ENCODE peak calls at places on chromosomes 11 and 22, in seven cellular contexts. Y, G, K, S, Q, A and C are unnamed samples.

GRCh38 chr11:34492806-34493414 is 20.7 kb downstream of the ELF5 start:
- DNase-seq in Y (peak; percentile 51), G (peak; percentile 59), K (peak; percentile 48), S (peak; percentile 60), Q (peak; percentile 44), A (peak; percentile 65), C (peak; percentile 64)

GRCh38 chr22:26709617-26710390 is 52.4 kb downstream of the MIAT start:
- DNase-seq in Y (peak; percentile 76), G (peak; percentile 66), K (peak; percentile 62), S (no peak), Q (no peak), A (no peak), C (no peak)

GRCh38 chr11:88193278-88193677 is 18.0 kb upstream of the RAB38 start:
- DNase-seq in Y (no peak), G (no peak), K (no peak), S (no peak), Q (no peak), A (no peak), C (no peak)

GRCh38 chr22:17087176-17088131 is 2.7 kb downstream of the IL17RA start:
- DNase-seq in Y (peak; percentile 91), G (peak; percentile 34), K (no peak), S (no peak), Q (no peak), A (no peak), C (no peak)

GRCh38 chr11:17762309-17762974 is 27.9 kb downstream of the KCNC1 start:
- DNase-seq in Y (no peak), G (no peak), K (peak; percentile 66), S (no peak), Q (no peak), A (no peak), C (no peak)

GRCh38 chr22:19622061-19622441 is 92.3 kb upstream of the SEPTIN5 start:
- DNase-seq in Y (no peak), G (no peak), K (no peak), S (no peak), Q (no peak), A (no peak), C (no peak)

GRCh38 chr22:39205344-39206021 is 39.3 kb downstream of the PDGFB start:
- DNase-seq in Y (peak; percentile 78), G (peak; percentile 81), K (peak; percentile 53), S (no peak), Q (peak; percentile 33), A (no peak), C (peak; percentile 53)

GRCh38 chr11:119175493-119176077 is 7.1 kb downstream of the NLRX1 start:
- DNase-seq in Y (peak; percentile 58), G (peak; percentile 50), K (no peak), S (no peak), Q (no peak), A (no peak), C (peak; percentile 33)

GRCh38 chr22:25024895-25025294 is 72.4 kb downstream of the KIAA1671 start:
- DNase-seq in Y (no peak), G (no peak), K (no peak), S (no peak), Q (no peak), A (no peak), C (no peak)

GRCh38 chr11:58577441-58578135 is 1.3 kb upstream of the ZFP91 start:
- DNase-seq in Y (peak; percentile 97), G (peak; percentile 99), K (peak; percentile 52), S (no peak), Q (no peak), A (peak; percentile 74), C (no peak)

GRCh38 chr11:2315395-2316168 is 13.8 kb downstream of the TSPAN32 start:
- DNase-seq in Y (no peak), G (no peak), K (no peak), S (no peak), Q (no peak), A (no peak), C (no peak)

GRCh38 chr22:27267145-27267544 is 534.4 kb downstream of the MN1 start:
- DNase-seq in Y (no peak), G (no peak), K (no peak), S (no peak), Q (no peak), A (no peak), C (no peak)

GRCh38 chr11:284081-285020 is 4.6 kb upstream of the PGGHG start:
- DNase-seq in Y (no peak), G (no peak), K (no peak), S (no peak), Q (peak; percentile 34), A (peak; percentile 45), C (no peak)

GRCh38 chr11:120719348-120719747 is 207.8 kb downstream of the GRIK4 start:
- DNase-seq in Y (peak; percentile 34), G (peak; percentile 57), K (no peak), S (no peak), Q (no peak), A (no peak), C (peak; percentile 31)

GRCh38 chr11:35138949-35139881 is at the start of gene CD44:
- DNase-seq in Y (peak; percentile 86), G (peak; percentile 88), K (peak; percentile 41), S (peak; percentile 18), Q (peak; percentile 66), A (peak; percentile 73), C (peak; percentile 69)

GRCh38 chr11:57428643-57429042 is 1.7 kb upstream of the SLC43A3 start:
- DNase-seq in Y (no peak), G (no peak), K (no peak), S (no peak), Q (no peak), A (no peak), C (no peak)
- H3K4me1 ChIP-seq in Y (peaks cover 41% of the 10 kb centered on the region), G (peaks cover 31% of the 10 kb centered on the region), K (peaks cover 13% of the 10 kb centered on the region), S (peaks cover 9% of the 10 kb centered on the region), Q (peaks cover 2% of the 10 kb centered on the region), A (peaks cover 19% of the 10 kb centered on the region), C (peaks cover 9% of the 10 kb centered on the region)

DNA sequence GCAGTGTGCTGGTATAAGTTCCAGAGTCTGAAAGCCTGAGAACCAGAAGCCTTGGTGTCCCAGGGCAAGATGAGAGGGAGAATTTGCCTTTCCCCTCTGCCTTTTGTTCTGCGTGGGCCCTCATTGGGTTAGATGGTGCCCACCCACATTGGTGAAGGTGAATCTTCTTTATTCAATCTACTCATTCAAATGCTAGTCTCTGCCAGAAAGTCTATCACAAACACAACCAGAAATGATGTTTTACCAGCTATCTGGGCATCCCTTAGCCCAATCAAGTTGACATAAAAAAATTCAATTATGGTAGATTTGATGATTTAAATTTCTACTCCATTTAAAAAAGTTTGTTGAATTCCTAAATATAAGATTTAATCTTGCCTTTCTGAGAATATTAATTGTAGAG is 22.2 kb downstream of the CSTPP1 start:
- DNase-seq in Y (no peak), G (no peak), K (no peak), S (no peak), Q (no peak), A (no peak), C (no peak)
- H4K8ac ChIP-seq in Y (no peak overlapping the region), G (no peak overlapping the region), K (no peak overlapping the region), S (no peak overlapping the region), Q (no peak overlapping the region), A (no peak overlapping the region), C (no peak overlapping the region)

GRCh38 chr11:63872833-63873201 is 33.9 kb downstream of the MARK2 start:
- DNase-seq in Y (no peak), G (no peak), K (no peak), S (no peak), Q (no peak), A (no peak), C (no peak)

GRCh38 chr11:63870351-63871197 is 31.7 kb downstream of the MARK2 start:
- DNase-seq in Y (peak; percentile 28), G (peak; percentile 48), K (no peak), S (no peak), Q (no peak), A (no peak), C (no peak)

GRCh38 chr11:63874511-63874910 is 35.6 kb downstream of the MARK2 start:
- DNase-seq in Y (no peak), G (no peak), K (peak; percentile 16), S (no peak), Q (no peak), A (no peak), C (no peak)

GRCh38 chr11:63873381-63873780 is 34.5 kb downstream of the MARK2 start:
- DNase-seq in Y (no peak), G (no peak), K (no peak), S (no peak), Q (no peak), A (no peak), C (no peak)

GRCh38 chr11:63871962-63872832 is 33.3 kb downstream of the MARK2 start:
- DNase-seq in Y (peak; percentile 93), G (peak; percentile 98), K (peak; percentile 98), S (no peak), Q (peak; percentile 69), A (no peak), C (peak; percentile 94)
- H3K4me1 ChIP-seq in Y (peaks cover 14% of the 10 kb centered on the region), G (peaks cover 33% of the 10 kb centered on the region), K (peaks cover 31% of the 10 kb centered on the region), S (peaks cover 7% of the 10 kb centered on the region), Q (peaks cover 12% of the 10 kb centered on the region), A (peaks cover 25% of the 10 kb centered on the region), C (peaks cover 15% of the 10 kb centered on the region)

DNA sequence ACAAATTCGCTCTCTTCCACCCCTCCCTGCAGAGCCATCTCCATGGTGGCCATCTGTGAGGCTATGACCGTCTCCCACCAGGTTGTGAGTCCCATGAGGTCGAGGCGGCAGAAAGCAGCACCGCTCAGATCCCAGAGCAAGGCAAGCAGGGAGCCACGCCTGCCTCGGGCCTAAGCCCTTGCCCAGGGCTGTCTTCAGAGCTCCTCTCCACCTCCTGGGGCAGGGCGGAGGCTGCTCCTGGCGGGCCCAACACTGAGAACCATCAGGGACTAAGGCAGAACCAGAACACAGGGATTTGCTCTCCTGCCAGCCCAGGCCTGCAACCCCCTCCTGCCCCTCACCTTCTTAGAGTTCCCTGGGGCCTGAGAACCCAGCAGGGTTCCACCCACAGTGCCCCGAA is 80.9 kb upstream of the WNT11 start:
- DNase-seq in Y (no peak), G (no peak), K (no peak), S (no peak), Q (no peak), A (no peak), C (no peak)
- H4K8ac ChIP-seq in Y (no peak overlapping the region), G (no peak overlapping the region), K (no peak overlapping the region), S (peak overlapping the region; percentile 56), Q (no peak overlapping the region), A (peak overlapping the region; percentile 37), C (no peak overlapping the region)

DNA sequence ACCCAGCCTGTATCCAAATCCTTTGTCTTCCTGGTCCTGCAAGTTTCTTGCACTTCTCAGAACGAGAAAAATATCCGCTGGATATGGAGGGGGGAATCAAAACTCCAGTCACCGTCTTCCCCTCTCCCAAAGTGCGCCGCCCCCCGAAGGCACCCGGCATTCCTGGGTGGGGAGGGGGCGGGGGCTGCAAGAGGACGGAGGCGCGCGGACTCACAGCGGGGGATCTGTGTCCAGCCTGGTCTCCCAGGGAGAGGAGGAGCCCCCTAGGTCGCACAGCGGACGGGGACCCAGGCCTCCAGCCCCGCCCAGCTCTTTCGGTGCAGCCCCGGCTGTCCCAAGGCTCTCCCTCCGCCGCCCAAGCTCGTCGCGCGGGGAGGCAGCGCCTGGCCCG is 2.1 kb upstream of the WNT11 start:
- DNase-seq in Y (no peak), G (no peak), K (no peak), S (no peak), Q (no peak), A (no peak), C (no peak)
- H3K4me1 ChIP-seq in Y (peaks cover 3% of the 10 kb centered on the region), G (peaks cover 53% of the 10 kb centered on the region), K (peaks cover 20% of the 10 kb centered on the region), S (peaks cover 20% of the 10 kb centered on the region), Q (no peaks in the 10 kb centered on the region), A (peaks cover 43% of the 10 kb centered on the region), C (peaks cover 4% of the 10 kb centered on the region)